ENCODE peak calls at places on chromosomes 3 and 15, in nine cellular contexts. T, S, H, X, O, D, Q, Z and F are unnamed samples.

GRCh38 chr15:70111203-70112017 is 13.7 kb upstream of the TLE3 start:
- DNase-seq in T (peak; percentile 80), S (no peak), H (no peak), X (no peak), O (peak; percentile 85), D (peak; percentile 28), Q (peak; percentile 34), Z (peak; percentile 40), F (peak; percentile 63)

GRCh38 chr15:68414591-68414990 is 17.4 kb downstream of the ITGA11 start:
- DNase-seq in T (peak; percentile 8), S (no peak), H (no peak), X (no peak), O (no peak), D (no peak), Q (no peak), Z (no peak), F (no peak)

GRCh38 chr15:81948142-81948709 is 97.6 kb downstream of the MEX3B start:
- DNase-seq in T (no peak), S (no peak), H (no peak), X (no peak), O (no peak), D (no peak), Q (no peak), Z (no peak), F (no peak)

GRCh38 chr3:80970292-80970691 is 791.2 kb downstream of the GBE1 start:
- DNase-seq in T (no peak), S (no peak), H (no peak), X (no peak), O (no peak), D (no peak), Q (no peak), Z (no peak), F (no peak)

GRCh38 chr15:69513450-69513849 is 60.8 kb downstream of the RPLP1 start:
- DNase-seq in T (no peak), S (no peak), H (no peak), X (no peak), O (no peak), D (no peak), Q (no peak), Z (no peak), F (no peak)

GRCh38 chr3:39022275-39022630 is 29.5 kb downstream of the SCN11A start:
- DNase-seq in T (no peak), S (no peak), H (no peak), X (no peak), O (no peak), D (no peak), Q (no peak), Z (no peak), F (no peak)

GRCh38 chr3:148739720-148740119 is 42.0 kb downstream of the AGTR1 start:
- DNase-seq in T (no peak), S (no peak), H (no peak), X (no peak), O (no peak), D (no peak), Q (no peak), Z (no peak), F (no peak)

GRCh38 chr3:123884258-123884831 is at the start of gene MYLK:
- DNase-seq in T (peak; percentile 21), S (peak; percentile 24), H (peak; percentile 57), X (peak; percentile 5), O (peak; percentile 32), D (peak; percentile 19), Q (no peak), Z (peak; percentile 94), F (peak; percentile 77)

GRCh38 chr3:133457465-133458067 is 57.7 kb downstream of the BFSP2 start:
- DNase-seq in T (no peak), S (no peak), H (no peak), X (no peak), O (no peak), D (no peak), Q (peak; percentile 93), Z (no peak), F (no peak)

GRCh38 chr3:137764563-137765309 is 621 bp downstream of the SOX14 start:
- DNase-seq in T (no peak), S (no peak), H (no peak), X (no peak), O (no peak), D (no peak), Q (no peak), Z (no peak), F (no peak)

GRCh38 chr15:82103500-82103899 is 57.7 kb upstream of the MEX3B start:
- DNase-seq in T (no peak), S (no peak), H (no peak), X (no peak), O (no peak), D (no peak), Q (no peak), Z (no peak), F (no peak)

GRCh38 chr15:85500060-85500708 is 119.8 kb downstream of the AKAP13 start:
- DNase-seq in T (no peak), S (no peak), H (no peak), X (no peak), O (no peak), D (no peak), Q (no peak), Z (no peak), F (no peak)

GRCh38 chr3:183268361-183268760 is 15.3 kb downstream of the B3GNT5 start:
- DNase-seq in T (no peak), S (peak; percentile 29), H (no peak), X (no peak), O (no peak), D (no peak), Q (no peak), Z (no peak), F (no peak)

GRCh38 chr3:145807990-145808389 is 353.0 kb downstream of the PLOD2 start:
- DNase-seq in T (no peak), S (no peak), H (no peak), X (no peak), O (no peak), D (no peak), Q (peak; percentile 9), Z (peak; percentile 19), F (no peak)

GRCh38 chr3:119352863-119353527 is 58.8 kb downstream of the ARHGAP31 start:
- DNase-seq in T (no peak), S (no peak), H (no peak), X (no peak), O (no peak), D (no peak), Q (peak; percentile 73), Z (peak; percentile 75), F (peak; percentile 20)

GRCh38 chr3:133269393-133269792 is 130.5 kb upstream of the BFSP2 start:
- DNase-seq in T (no peak), S (no peak), H (no peak), X (no peak), O (peak; percentile 41), D (peak; percentile 13), Q (no peak), Z (no peak), F (no peak)

GRCh38 chr3:156172536-156172935 is 52.2 kb downstream of the KCNAB1 start:
- DNase-seq in T (no peak), S (no peak), H (no peak), X (no peak), O (no peak), D (no peak), Q (no peak), Z (no peak), F (no peak)

GRCh38 chr3:81436182-81436581 is 325.3 kb downstream of the GBE1 start:
- DNase-seq in T (no peak), S (no peak), H (no peak), X (no peak), O (no peak), D (no peak), Q (no peak), Z (no peak), F (no peak)

GRCh38 chr15:42971830-42972229 is 51.3 kb upstream of the TTBK2 start:
- DNase-seq in T (no peak), S (no peak), H (no peak), X (no peak), O (peak; percentile 11), D (no peak), Q (no peak), Z (no peak), F (no peak)

GRCh38 chr3:58246148-58247051 is 8.8 kb downstream of the ABHD6 start:
- DNase-seq in T (no peak), S (no peak), H (no peak), X (no peak), O (peak; percentile 74), D (no peak), Q (no peak), Z (no peak), F (no peak)

GRCh38 chr15:42156266-42156922 is at the start of gene PLA2G4F:
- DNase-seq in T (peak; percentile 46), S (no peak), H (no peak), X (no peak), O (peak; percentile 89), D (no peak), Q (no peak), Z (no peak), F (no peak)

GRCh38 chr3:45554001-45554691 is 40.4 kb upstream of the LIMD1 start:
- DNase-seq in T (no peak), S (no peak), H (no peak), X (no peak), O (no peak), D (no peak), Q (peak; percentile 72), Z (no peak), F (peak; percentile 59)

GRCh38 chr3:50264389-50264963 is 4.5 kb upstream of the SEMA3B start:
- DNase-seq in T (peak; percentile 78), S (no peak), H (no peak), X (no peak), O (no peak), D (no peak), Q (no peak), Z (peak; percentile 82), F (peak; percentile 86)

GRCh38 chr3:28912120-28912885 is 368.6 kb upstream of the RBMS3 start:
- DNase-seq in T (no peak), S (no peak), H (no peak), X (no peak), O (no peak), D (no peak), Q (no peak), Z (peak; percentile 72), F (no peak)

GRCh38 chr3:147218976-147219375 is 187.4 kb downstream of the ZIC4 start:
- DNase-seq in T (no peak), S (no peak), H (no peak), X (no peak), O (no peak), D (no peak), Q (peak; percentile 52), Z (no peak), F (no peak)

GRCh38 chr3:77048186-77048585 is 8.3 kb downstream of the ROBO2 start:
- DNase-seq in T (no peak), S (no peak), H (no peak), X (no peak), O (no peak), D (no peak), Q (no peak), Z (no peak), F (no peak)

GRCh38 chr3:12708584-12709192 is 44.8 kb upstream of the RAF1 start:
- DNase-seq in T (no peak), S (no peak), H (no peak), X (no peak), O (no peak), D (no peak), Q (no peak), Z (peak; percentile 94), F (peak; percentile 34)

GRCh38 chr3:150309557-150309956 is 98.5 kb upstream of the TSC22D2 start:
- DNase-seq in T (no peak), S (no peak), H (no peak), X (no peak), O (no peak), D (no peak), Q (no peak), Z (peak; percentile 79), F (no peak)

GRCh38 chr15:71679223-71680078 is 130.9 kb upstream of the NR2E3 start:
- DNase-seq in T (no peak), S (no peak), H (no peak), X (no peak), O (peak; percentile 33), D (no peak), Q (no peak), Z (peak; percentile 62), F (no peak)

GRCh38 chr15:100623301-100623700 is 20.9 kb downstream of the ASB7 start:
- DNase-seq in T (no peak), S (no peak), H (no peak), X (no peak), O (no peak), D (no peak), Q (peak; percentile 13), Z (peak; percentile 40), F (no peak)

GRCh38 chr15:86178845-86179244 is 99.2 kb downstream of the AGBL1 start:
- DNase-seq in T (no peak), S (no peak), H (no peak), X (no peak), O (no peak), D (no peak), Q (peak; percentile 5), Z (no peak), F (no peak)